ENCODE peak calls at places on chromosomes 6 and 20, in four cellular contexts. One of them, this sample, is unnamed.

GRCh38 chr6:135449246-135449645 is 48.3 kb downstream of the AHI1 start:
- DNase-seq in testis: no peak
- DNase-seq in mucosa of descending colon: no peak
- DNase-seq in IMR-90: no peak
- DNase-seq in this sample: no peak

GRCh38 chr6:144215402-144215931 is 65.2 kb downstream of the STX11 start:
- DNase-seq in testis: peak; percentile 44
- DNase-seq in mucosa of descending colon: peak; percentile 54
- DNase-seq in IMR-90: no peak
- DNase-seq in this sample: no peak

GRCh38 chr6:155693573-155694428 is 238.2 kb upstream of the NOX3 start:
- DNase-seq in testis: no peak
- DNase-seq in mucosa of descending colon: peak; percentile 29
- DNase-seq in IMR-90: no peak
- DNase-seq in this sample: no peak

GRCh38 chr20:54291339-54292060 is 83.6 kb downstream of the PFDN4 start:
- DNase-seq in testis: no peak
- DNase-seq in mucosa of descending colon: no peak
- DNase-seq in IMR-90: no peak
- DNase-seq in this sample: no peak

GRCh38 chr6:39021041-39021440 is 27.5 kb upstream of the GLP1R start:
- DNase-seq in testis: no peak
- DNase-seq in mucosa of descending colon: no peak
- DNase-seq in IMR-90: no peak
- DNase-seq in this sample: no peak

GRCh38 chr20:58747400-58747672 is 54.7 kb downstream of the NPEPL1 start:
- DNase-seq in testis: no peak
- DNase-seq in mucosa of descending colon: no peak
- DNase-seq in IMR-90: no peak
- DNase-seq in this sample: no peak

GRCh38 chr6:297571-298232 is 5.4 kb downstream of the DUSP22 start:
- DNase-seq in testis: no peak
- DNase-seq in mucosa of descending colon: no peak
- DNase-seq in IMR-90: no peak
- DNase-seq in this sample: no peak

GRCh38 chr6:17883665-17884500 is 103.6 kb downstream of the KIF13A start:
- DNase-seq in testis: no peak
- DNase-seq in mucosa of descending colon: no peak
- DNase-seq in IMR-90: no peak
- DNase-seq in this sample: no peak

GRCh38 chr6:160198577-160199211 is 59.9 kb downstream of the SLC22A2 start:
- DNase-seq in testis: no peak
- DNase-seq in mucosa of descending colon: no peak
- DNase-seq in IMR-90: no peak
- DNase-seq in this sample: no peak

GRCh38 chr6:138588805-138589434 is 89.6 kb upstream of the NHSL1 start:
- DNase-seq in testis: peak; percentile 67
- DNase-seq in mucosa of descending colon: no peak
- DNase-seq in IMR-90: peak; percentile 83
- DNase-seq in this sample: no peak

GRCh38 chr6:160137989-160138835 is 16.6 kb downstream of the SLC22A1 start:
- DNase-seq in testis: peak; percentile 71
- DNase-seq in mucosa of descending colon: peak; percentile 76
- DNase-seq in IMR-90: peak; percentile 72
- DNase-seq in this sample: no peak

GRCh38 chr6:73030257-73030656 is 195.0 kb downstream of the KHDC1L start:
- DNase-seq in testis: no peak
- DNase-seq in mucosa of descending colon: no peak
- DNase-seq in IMR-90: no peak
- DNase-seq in this sample: no peak

GRCh38 chr20:63377256-63378114 is 16.3 kb upstream of the CHRNA4 start:
- DNase-seq in testis: no peak
- DNase-seq in mucosa of descending colon: no peak
- DNase-seq in IMR-90: no peak
- DNase-seq in this sample: no peak

GRCh38 chr6:125046107-125046925 is 84.1 kb downstream of the RNF217 start:
- DNase-seq in testis: no peak
- DNase-seq in mucosa of descending colon: no peak
- DNase-seq in IMR-90: no peak
- DNase-seq in this sample: no peak

GRCh38 chr6:169805242-169805838 is 53.9 kb downstream of the ERMARD start:
- DNase-seq in testis: no peak
- DNase-seq in mucosa of descending colon: no peak
- DNase-seq in IMR-90: no peak
- DNase-seq in this sample: no peak

GRCh38 chr6:84504025-84504424 is 260.4 kb downstream of the TBX18 start:
- DNase-seq in testis: no peak
- DNase-seq in mucosa of descending colon: no peak
- DNase-seq in IMR-90: no peak
- DNase-seq in this sample: no peak

GRCh38 chr6:75719133-75719532 is 29.9 kb upstream of the MYO6 start:
- DNase-seq in testis: no peak
- DNase-seq in mucosa of descending colon: no peak
- DNase-seq in IMR-90: no peak
- DNase-seq in this sample: no peak

GRCh38 chr6:87341899-87342298 is 2.7 kb upstream of the C6orf163 start:
- DNase-seq in testis: no peak
- DNase-seq in mucosa of descending colon: no peak
- DNase-seq in IMR-90: no peak
- DNase-seq in this sample: no peak

DNA sequence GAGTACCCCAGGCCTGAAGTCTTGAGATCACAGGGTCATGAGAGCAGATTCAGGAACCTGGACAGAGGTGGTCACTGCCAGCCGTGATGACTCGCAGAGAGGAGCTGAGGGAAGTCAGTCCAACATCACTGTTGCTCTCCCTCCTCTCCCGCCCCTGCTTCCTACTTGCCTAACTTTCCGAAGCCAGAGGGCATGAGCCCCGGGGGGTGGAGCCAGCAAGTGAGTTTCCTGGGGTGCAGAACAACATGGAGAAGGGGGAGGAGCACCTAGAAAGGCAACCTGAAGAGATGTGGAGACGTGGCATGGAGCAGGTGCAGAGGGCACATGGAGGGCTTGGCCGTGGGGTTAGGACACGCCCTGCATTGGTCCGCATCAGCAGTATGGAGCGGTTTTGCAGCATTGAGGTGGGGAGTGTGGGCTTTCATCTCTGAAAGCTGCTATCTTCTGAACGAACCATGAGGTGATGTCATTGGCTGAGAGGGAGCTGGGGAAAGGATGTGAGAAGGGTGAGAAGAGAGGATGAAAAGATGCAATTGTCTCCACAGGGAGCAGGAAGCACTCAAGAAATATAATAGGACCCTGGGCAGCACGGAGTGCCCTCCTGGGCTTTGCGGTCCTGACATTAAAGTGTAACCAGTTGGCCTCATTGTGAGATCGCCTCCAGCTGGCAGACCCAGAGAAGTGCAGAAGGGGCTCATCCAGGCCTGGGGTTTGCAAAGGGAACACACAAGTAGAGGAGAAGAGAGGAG is 25.0 kb downstream of the GDAP1L1 start:
- DNase-seq in testis: no peak
- DNase-seq in mucosa of descending colon: no peak
- DNase-seq in IMR-90: no peak
- DNase-seq in this sample: no peak
- TF ChIP-seq CTCF in testis: no peak
- TF ChIP-seq CTCF in mucosa of descending colon: no peak
- TF ChIP-seq CTCF in IMR-90: no peak
- TF ChIP-seq CTCF in this sample: no peak

DNA sequence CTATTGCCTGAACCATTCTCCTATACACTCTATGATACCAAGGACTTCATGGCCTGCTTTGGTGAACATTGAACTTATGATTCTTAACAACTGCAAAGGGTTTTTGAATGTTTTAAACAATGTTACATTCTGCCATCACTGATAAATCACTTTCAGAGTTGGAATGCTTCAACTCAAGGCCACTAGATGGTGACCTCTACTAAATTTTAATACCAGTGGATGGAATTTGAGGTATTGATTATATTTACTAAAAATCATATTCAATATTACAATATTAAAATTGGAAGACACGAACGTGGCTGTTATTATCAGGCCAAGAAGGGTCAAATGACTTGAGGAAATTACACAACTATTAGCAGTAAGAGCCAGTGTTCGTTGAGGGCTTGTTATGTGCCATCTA is 18.6 kb downstream of the MYCT1 start:
- DNase-seq in testis: no peak
- DNase-seq in mucosa of descending colon: no peak
- DNase-seq in IMR-90: no peak
- DNase-seq in this sample: no peak
- TF ChIP-seq CTCF in testis: no peak
- TF ChIP-seq CTCF in mucosa of descending colon: no peak
- TF ChIP-seq CTCF in IMR-90: peak; percentile 29
- TF ChIP-seq CTCF in this sample: no peak

DNA sequence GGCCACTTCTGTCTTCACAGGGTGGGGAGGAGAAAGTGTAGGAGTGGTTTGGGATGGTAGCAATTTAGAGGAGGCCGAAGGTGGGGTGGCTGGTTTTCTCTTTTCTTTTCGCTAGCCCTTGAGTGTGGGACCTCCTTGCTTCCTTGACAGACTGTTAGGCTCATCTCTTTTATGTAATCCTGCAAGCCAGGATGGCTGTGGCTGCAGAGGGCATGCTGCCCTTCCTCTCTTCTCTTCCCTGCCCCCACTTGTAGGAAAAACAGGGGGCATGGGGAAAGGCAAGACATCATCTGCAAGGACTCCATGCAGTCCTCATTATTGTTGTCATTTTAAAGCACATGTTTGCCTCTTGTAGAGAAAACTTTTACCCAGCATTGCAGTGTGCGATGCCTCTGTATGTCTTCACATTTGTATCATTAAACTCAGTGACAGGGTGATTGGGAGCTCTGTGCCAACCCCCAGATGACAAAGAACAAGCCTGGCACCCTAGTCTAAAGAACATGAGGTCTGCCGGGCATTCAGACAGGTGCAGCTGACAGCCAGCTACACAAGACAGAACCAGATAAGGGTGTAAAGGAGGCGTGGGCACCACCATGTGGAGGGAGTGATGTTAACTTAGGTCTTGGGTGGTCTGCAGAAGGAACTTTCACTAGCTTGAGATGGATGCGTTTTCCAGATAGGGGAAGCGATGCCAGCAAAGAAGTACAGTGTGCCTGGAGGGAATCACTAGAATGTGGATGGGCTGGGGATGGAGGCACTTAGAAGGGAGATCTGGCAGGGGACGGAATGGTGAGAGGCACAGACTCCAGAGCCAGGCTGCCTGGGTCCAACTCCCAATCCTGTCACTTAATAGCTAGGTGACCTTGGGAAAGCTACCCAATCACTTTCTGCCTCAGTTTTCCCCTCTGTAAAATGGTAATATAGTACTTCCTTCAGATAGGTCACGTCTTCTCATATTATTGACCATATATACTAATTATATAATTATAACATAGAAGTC is 207.6 kb downstream of the TBC1D7 start:
- DNase-seq in testis: no peak
- DNase-seq in mucosa of descending colon: no peak
- DNase-seq in IMR-90: no peak
- DNase-seq in this sample: no peak
- TF ChIP-seq CTCF in testis: no peak
- TF ChIP-seq CTCF in mucosa of descending colon: no peak
- TF ChIP-seq CTCF in IMR-90: no peak
- TF ChIP-seq CTCF in this sample: no peak

DNA sequence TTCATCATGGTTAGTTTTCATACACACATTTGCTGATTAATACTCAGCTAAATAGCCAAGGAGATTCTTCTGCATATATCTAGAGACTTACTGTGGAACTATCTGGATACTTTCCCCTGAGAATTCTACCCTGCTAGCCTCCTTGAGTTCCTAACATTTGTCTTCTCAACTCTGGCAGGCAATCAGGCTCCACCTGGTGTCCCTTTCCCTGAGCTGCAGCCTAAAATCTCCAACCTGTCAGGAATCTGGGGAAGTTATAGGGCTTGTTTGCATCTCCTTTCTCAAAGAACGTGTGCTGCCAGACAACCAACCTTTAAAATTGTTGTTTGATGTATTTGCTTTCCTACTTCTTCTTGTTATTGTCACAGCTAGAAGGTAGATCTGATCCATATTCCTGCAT is 73.4 kb downstream of the FUT9 start:
- DNase-seq in testis: peak; percentile 33
- DNase-seq in mucosa of descending colon: no peak
- DNase-seq in IMR-90: no peak
- DNase-seq in this sample: no peak
- TF ChIP-seq CTCF in testis: peak; percentile 28
- TF ChIP-seq CTCF in mucosa of descending colon: no peak
- TF ChIP-seq CTCF in IMR-90: no peak
- TF ChIP-seq CTCF in this sample: no peak

DNA sequence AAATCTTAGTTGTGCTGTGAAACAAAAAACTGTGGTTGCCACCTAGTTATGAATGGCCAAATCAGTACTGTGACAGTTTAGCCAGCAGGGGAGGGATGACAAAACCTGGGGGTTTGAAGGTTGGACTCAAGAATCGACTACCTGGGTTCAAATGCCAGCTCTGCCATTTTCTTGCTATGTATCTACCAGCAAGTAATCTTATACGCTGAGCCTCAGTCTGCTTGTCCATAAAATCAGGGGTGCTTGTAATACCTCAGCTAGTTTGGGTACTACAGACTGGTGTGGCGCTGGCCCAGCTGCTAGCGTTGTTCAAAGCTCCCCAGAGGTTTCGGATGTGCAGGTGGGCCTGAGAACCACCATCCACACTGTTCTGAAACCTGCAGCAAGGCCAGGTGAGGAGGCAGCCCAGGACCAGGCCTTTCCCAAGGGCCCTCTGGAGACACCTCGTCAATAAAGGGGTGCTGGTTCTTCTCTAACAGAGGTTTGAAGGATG is 40.4 kb downstream of the TRAM2 start:
- DNase-seq in testis: no peak
- DNase-seq in mucosa of descending colon: no peak
- DNase-seq in IMR-90: no peak
- DNase-seq in this sample: no peak
- TF ChIP-seq CTCF in testis: no peak
- TF ChIP-seq CTCF in mucosa of descending colon: no peak
- TF ChIP-seq CTCF in IMR-90: no peak
- TF ChIP-seq CTCF in this sample: no peak

DNA sequence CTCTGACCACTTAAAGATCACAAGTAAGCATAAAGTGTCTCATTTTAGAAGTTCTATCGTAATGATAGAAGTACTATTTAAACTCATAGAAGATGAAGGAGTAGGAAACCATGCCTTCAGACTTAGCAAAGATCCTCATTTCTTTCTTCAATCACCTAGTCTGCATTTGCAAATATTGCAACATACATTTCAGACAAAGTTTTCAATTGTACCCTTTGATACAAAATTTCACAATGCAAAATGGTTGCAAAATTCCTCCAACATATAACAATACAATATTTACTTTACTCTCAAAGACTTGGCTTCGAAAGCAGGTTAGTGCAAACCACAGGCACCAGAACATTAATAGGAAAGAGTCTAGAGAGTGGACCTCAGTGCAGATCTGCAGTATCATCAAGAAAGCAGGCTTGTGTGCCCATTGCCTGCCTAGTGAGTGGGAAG is 16.1 kb upstream of the ROS1 start:
- DNase-seq in testis: no peak
- DNase-seq in mucosa of descending colon: no peak
- DNase-seq in IMR-90: peak; percentile 68
- DNase-seq in this sample: no peak
- TF ChIP-seq CTCF in testis: no peak
- TF ChIP-seq CTCF in mucosa of descending colon: no peak
- TF ChIP-seq CTCF in IMR-90: no peak
- TF ChIP-seq CTCF in this sample: no peak

This sample was measured in omental fat pad.